ENCODE peak calls at places on chromosomes 4 and X, in seven cellular contexts. G is activated T-cell treated with anti-CD3 and anti-CD28 coated beads for 24 hours, L is GM23338, T is progenitor cell of endocrine pancreas, M is non-pigmented ciliary epithelial cell, I is lower leg skin, F is A172. Y is an unnamed sample.

GRCh38 chrX:148417934-148418333 is 82.5 kb upstream of the AFF2 start:
- DNase-seq in T (no peak), G (no peak), I (no peak), L (no peak), F (peak), M (no peak), Y (no peak)

GRCh38 chr4:152065545-152065944 is 304.7 kb upstream of the GATB start:
- DNase-seq in M (no peak), T (no peak), G (no peak), L (no peak), I (no peak), F (no peak), Y (no peak)

GRCh38 chr4:155666701-155667537 is at the start of gene GUCY1A1:
- DNase-seq in F (no peak), I (peak), L (peak), T (peak), M (no peak), G (no peak), Y (peak)

GRCh38 chr4:166527500-166527899 is 654.5 kb downstream of the TLL1 start:
- DNase-seq in F (no peak), T (no peak), I (no peak), G (no peak), M (peak), L (peak), Y (no peak)

GRCh38 chr4:169361741-169362140 is 91.0 kb upstream of the SH3RF1 start:
- DNase-seq in L (no peak), M (no peak), G (no peak), F (no peak), T (no peak), I (no peak), Y (no peak)

GRCh38 chr4:5821665-5822358 is 71.1 kb downstream of the CRMP1 start:
- DNase-seq in T (no peak), F (no peak), L (peak), G (no peak), I (no peak), M (no peak), Y (no peak)

GRCh38 chrX:12947545-12948235 is 27.2 kb upstream of the TMSB4X start:
- DNase-seq in T (no peak), G (no peak), F (no peak), L (no peak), M (no peak), I (peak), Y (no peak)

GRCh38 chrX:13059676-13060499 is 15.5 kb upstream of the FAM9C start:
- DNase-seq in M (no peak), I (no peak), G (no peak), L (no peak), T (no peak), F (peak), Y (no peak)

GRCh38 chr4:87058272-87059073 is 123.7 kb downstream of the AFF1 start:
- DNase-seq in T (no peak), G (peak), F (peak), M (no peak), L (peak), I (no peak), Y (peak)

GRCh38 chr4:165027762-165028402 is 3.9 kb upstream of the TRIM60 start:
- DNase-seq in M (no peak), G (no peak), F (peak), I (no peak), T (no peak), L (no peak), Y (no peak)

GRCh38 chr4:78542373-78542772 is 9.2 kb upstream of the ANXA3 start:
- DNase-seq in T (no peak), G (no peak), L (no peak), F (no peak), M (no peak), I (no peak), Y (no peak)

GRCh38 chrX:19811807-19812604 is 75.4 kb downstream of the SH3KBP1 start:
- DNase-seq in L (no peak), G (no peak), I (no peak), M (peak), F (no peak), T (no peak), Y (no peak)

GRCh38 chr4:84673475-84674230 is 90.7 kb downstream of the CDS1 start:
- DNase-seq in T (no peak), M (peak), L (no peak), G (no peak), I (no peak), F (peak), Y (peak)

Y was measured in RWPE1.